ENCODE peak calls at places on chromosomes 3 and 15, in ten cellular contexts. R is colonic mucosa, T is fibroblast of villous mesenchyme, C is cardiac fibroblast, U is psoas muscle, Z is choroid plexus epithelial cell, L is HFF-Myc, F is MM.1S, Q is mammary epithelial cell, A is foreskin fibroblast. J is an unnamed sample.

GRCh38 chr3:72238341-72238740 is 453.4 kb upstream of the PROK2 start:
- DNase-seq in F (no peak), T (peak), U (no peak), Z (peak), C (no peak), R (no peak), A (peak), Q (no peak), L (no peak), J (no peak)

GRCh38 chr15:62672268-62672667 is 370.3 kb upstream of the TPM1 start:
- DNase-seq in C (peak), Q (no peak), T (peak), A (peak), R (no peak), U (no peak), L (peak), F (no peak), Z (no peak), J (no peak)

GRCh38 chr3:49456417-49456816 is 13.7 kb upstream of the DAG1 start:
- DNase-seq in T (no peak), Z (peak), L (no peak), F (no peak), A (no peak), Q (no peak), C (peak), U (no peak), R (no peak), J (no peak)

GRCh38 chr3:95810468-95810867 is 1003.9 kb upstream of the EPHA6 start:
- DNase-seq in L (no peak), A (peak), R (no peak), U (no peak), T (no peak), Q (no peak), Z (no peak), F (no peak), C (no peak), J (no peak)

GRCh38 chr15:63794271-63794670 is 39.5 kb downstream of the HERC1 start:
- DNase-seq in C (no peak), Z (no peak), T (no peak), Q (no peak), F (no peak), L (no peak), R (no peak), A (no peak), U (no peak), J (no peak)

GRCh38 chr3:28328188-28329151 is 20.1 kb upstream of the ZCWPW2 start:
- DNase-seq in Q (no peak), R (no peak), A (peak), F (peak), T (peak), U (no peak), Z (peak), L (no peak), C (peak), J (no peak)

GRCh38 chr3:38131621-38132369 is 5.1 kb downstream of the ACAA1 start:
- DNase-seq in A (peak), Z (peak), F (peak), R (peak), U (no peak), T (peak), L (no peak), Q (no peak), C (peak), J (no peak)

GRCh38 chr3:171789759-171790505 is 20.4 kb downstream of the PLD1 start:
- DNase-seq in T (no peak), U (no peak), C (no peak), R (no peak), F (no peak), A (no peak), L (no peak), Z (no peak), Q (peak), J (no peak)

GRCh38 chr15:89936051-89936792 is 23.5 kb upstream of the ARPIN start:
- DNase-seq in T (no peak), R (no peak), U (no peak), C (no peak), Q (no peak), L (no peak), A (no peak), Z (no peak), F (peak), J (no peak)

GRCh38 chr3:112056451-112056929 is 22.0 kb downstream of the TMPRSS7 start:
- DNase-seq in R (no peak), Q (peak), Z (peak), F (no peak), T (peak), U (no peak), L (peak), C (peak), A (peak), J (no peak)

GRCh38 chr15:72227192-72227586 is 3.8 kb downstream of the PKM start:
- DNase-seq in F (no peak), Z (peak), Q (peak), L (no peak), T (peak), A (peak), U (peak), C (peak), R (peak), J (peak)

GRCh38 chr3:152305075-152305474 is 36.3 kb downstream of the MBNL1 start:
- DNase-seq in C (no peak), F (no peak), T (no peak), Z (no peak), Q (no peak), A (no peak), L (no peak), R (no peak), U (no peak), J (no peak)

GRCh38 chr3:183295211-183295610 is 42.2 kb downstream of the B3GNT5 start:
- DNase-seq in C (peak), Q (peak), T (peak), L (no peak), R (no peak), U (peak), Z (peak), F (no peak), A (peak), J (peak)

GRCh38 chr3:54146383-54147239 is 24.3 kb downstream of the CACNA2D3 start:
- DNase-seq in T (peak), U (peak), F (peak), R (peak), C (no peak), L (no peak), Q (peak), A (peak), Z (no peak), J (no peak)

GRCh38 chr15:60137711-60138396 is 133.7 kb downstream of the FOXB1 start:
- DNase-seq in F (no peak), A (peak), T (no peak), U (no peak), L (no peak), Z (peak), R (no peak), C (peak), Q (peak), J (peak)

GRCh38 chr3:122890077-122890484 is 95.2 kb downstream of the SLC49A4 start:
- DNase-seq in C (peak), F (no peak), A (peak), R (no peak), Z (peak), T (peak), U (peak), Q (peak), L (peak), J (peak)

GRCh38 chr3:45455040-45455439 is 66.7 kb downstream of the LARS2 start:
- DNase-seq in L (no peak), R (no peak), T (no peak), Q (no peak), C (no peak), U (no peak), Z (no peak), A (no peak), F (no peak), J (no peak)

GRCh38 chr15:90412356-90413194 is 24.5 kb downstream of the IQGAP1 start:
- DNase-seq in C (peak), T (peak), L (peak), F (no peak), A (peak), Q (peak), Z (peak), U (no peak), R (peak), J (peak)

GRCh38 chr3:31695280-31696008 is 162.7 kb downstream of the STT3B start:
- DNase-seq in R (no peak), F (no peak), L (no peak), C (peak), Z (peak), U (no peak), A (no peak), T (no peak), Q (no peak), J (no peak)

GRCh38 chr15:63888823-63889222 is 55.1 kb upstream of the HERC1 start:
- DNase-seq in U (no peak), R (no peak), Q (no peak), F (no peak), C (no peak), A (no peak), Z (no peak), T (no peak), L (no peak), J (no peak)

GRCh38 chr3:8561365-8561764 is 59.7 kb downstream of the LMCD1 start:
- DNase-seq in L (no peak), C (peak), Z (peak), R (no peak), T (no peak), F (no peak), Q (no peak), A (no peak), U (peak), J (no peak)

GRCh38 chr15:68187559-68187958 is 17.6 kb downstream of the CALML4 start:
- DNase-seq in R (peak), U (no peak), Q (peak), Z (peak), C (peak), T (peak), A (peak), F (peak), L (peak), J (peak)

GRCh38 chr3:123331006-123331405 is 117.9 kb downstream of the ADCY5 start:
- DNase-seq in L (no peak), Q (no peak), C (no peak), T (no peak), F (no peak), U (no peak), R (no peak), Z (no peak), A (no peak), J (no peak)

GRCh38 chr15:62606376-62607164 is 436.0 kb upstream of the TPM1 start:
- DNase-seq in T (peak), U (no peak), F (no peak), L (peak), Q (peak), C (peak), A (peak), R (no peak), Z (peak), J (peak)

GRCh38 chr15:98455899-98456298 is 192.4 kb upstream of the IGF1R start:
- DNase-seq in R (no peak), Z (no peak), T (no peak), C (no peak), F (no peak), U (no peak), Q (peak), L (no peak), A (peak), J (no peak)

GRCh38 chr3:178558637-178559036 is 22.4 kb downstream of the KCNMB2 start:
- DNase-seq in F (no peak), C (no peak), L (no peak), U (no peak), R (no peak), T (no peak), Z (no peak), Q (no peak), A (no peak), J (no peak)

GRCh38 chr3:29515451-29515850 is 234.6 kb downstream of the RBMS3 start:
- DNase-seq in A (peak), R (no peak), C (peak), Q (peak), U (no peak), Z (peak), L (no peak), F (peak), T (no peak), J (no peak)

GRCh38 chr15:60704129-60704528 is 225.2 kb upstream of the ICE2 start:
- DNase-seq in F (no peak), T (no peak), U (no peak), Q (no peak), L (no peak), A (no peak), C (no peak), Z (no peak), R (no peak), J (no peak)

GRCh38 chr3:4644954-4645353 is 151.8 kb downstream of the ITPR1 start:
- DNase-seq in A (no peak), Z (peak), T (peak), L (no peak), U (no peak), Q (no peak), C (no peak), R (no peak), F (no peak), J (peak)

GRCh38 chr3:82940124-82940523 is 1178.7 kb upstream of the GBE1 start:
- DNase-seq in L (no peak), C (no peak), Z (no peak), F (no peak), T (no peak), Q (no peak), U (no peak), A (no peak), R (no peak), J (no peak)

GRCh38 chr3:143150076-143150475 is 30.5 kb downstream of the CHST2 start:
- DNase-seq in Z (no peak), F (no peak), R (no peak), U (no peak), C (no peak), Q (no peak), A (no peak), L (no peak), T (no peak), J (no peak)

GRCh38 chr15:88376574-88377174 is 90.5 kb downstream of the MRPL46 start:
- DNase-seq in Z (no peak), Q (peak), L (no peak), R (no peak), U (no peak), T (no peak), A (peak), F (no peak), C (peak), J (no peak)

GRCh38 chr3:115190747-115191146 is 43.7 kb upstream of the ZBTB20 start:
- DNase-seq in L (no peak), T (no peak), R (no peak), F (no peak), U (no peak), A (no peak), Q (no peak), C (no peak), Z (no peak), J (no peak)

GRCh38 chr3:10594915-10595314 is 89.5 kb upstream of the ATP2B2 start:
- DNase-seq in U (peak), C (peak), Q (peak), A (peak), F (peak), Z (peak), R (peak), T (peak), L (peak), J (peak)

GRCh38 chr3:11607816-11608215 is 35.9 kb downstream of the VGLL4 start:
- DNase-seq in F (no peak), U (no peak), Q (peak), C (peak), A (no peak), T (peak), Z (peak), L (no peak), R (no peak), J (no peak)

GRCh38 chr3:104805042-104805441 is 561.7 kb upstream of the ALCAM start:
- DNase-seq in U (no peak), Q (no peak), R (no peak), F (no peak), C (no peak), Z (no peak), L (no peak), A (no peak), T (no peak), J (no peak)

GRCh38 chr3:17912011-17912760 is 169.8 kb upstream of the TBC1D5 start:
- DNase-seq in C (no peak), A (no peak), R (no peak), Q (no peak), U (no peak), Z (no peak), L (no peak), F (no peak), T (no peak), J (no peak)
- H3K4me3 ChIP-seq in C (no peak), A (no peak), R (no peak), Q (no peak), U (no peak), Z (no peak), L (no peak), F (no peak), T (no peak), J (no peak)

DNA sequence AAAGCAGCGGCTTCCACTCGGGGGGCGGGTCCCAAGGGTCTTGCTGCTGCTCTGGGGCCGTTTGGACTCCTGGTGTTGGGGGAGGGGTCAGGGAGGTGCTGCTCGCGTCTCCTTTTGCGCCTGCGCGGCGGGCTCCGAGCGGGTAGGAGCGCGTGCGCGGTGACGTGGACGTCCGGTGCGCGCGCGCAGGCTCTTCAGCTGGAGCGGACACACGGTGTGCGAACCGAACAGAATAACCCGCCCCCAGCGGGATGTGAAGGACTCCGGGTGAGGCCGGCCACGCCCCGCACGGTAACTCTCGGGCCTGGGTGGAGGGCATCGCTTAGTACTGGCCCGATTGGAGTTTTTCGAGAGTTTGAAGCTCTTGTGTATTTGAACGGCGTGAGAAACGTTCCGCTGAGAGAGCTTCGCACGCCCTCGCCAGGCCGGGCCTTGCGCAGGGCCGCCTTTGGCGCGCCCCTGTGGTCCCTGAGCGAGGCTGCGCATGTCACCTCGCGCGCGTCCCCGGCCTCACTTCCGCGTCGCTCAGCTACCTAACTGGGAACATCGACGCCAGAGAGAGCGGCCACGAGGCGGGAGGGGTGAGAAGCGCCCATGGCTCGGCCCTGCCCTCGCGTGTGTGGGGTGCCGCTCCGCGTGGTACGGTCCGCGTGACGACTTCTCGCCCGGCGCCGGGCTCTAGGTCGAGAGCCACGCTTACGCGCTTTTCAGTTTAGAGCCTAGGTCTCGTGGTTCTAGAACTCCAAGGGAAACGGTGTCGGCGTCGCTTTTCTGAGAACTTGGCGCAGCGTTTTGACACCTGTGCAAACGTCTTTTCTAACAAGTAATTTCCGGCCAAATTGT is at the start of gene MGA:
- DNase-seq in R (peak), L (peak), Z (peak), U (peak), F (peak), T (peak), A (peak), Q (peak), C (peak), J (peak)
- TF ChIP-seq CTCF in R (no peak), L (no peak), Z (no peak), U (no peak), F (no peak), T (no peak), A (no peak), Q (no peak), C (no peak), J (peak)

GRCh38 chr3:39154323-39155021 is 1.1 kb upstream of the CSRNP1 start:
- DNase-seq in L (no peak), U (no peak), F (no peak), A (peak), C (peak), R (peak), T (no peak), Z (no peak), Q (no peak), J (no peak)
- H3K4me3 ChIP-seq in L (no peak), U (peak), F (no peak), A (no peak), C (no peak), R (no peak), T (peak), Z (no peak), Q (no peak), J (no peak)

GRCh38 chr3:119524931-119525662 is 26.8 kb downstream of the TIMMDC1 start:
- DNase-seq in C (peak), R (no peak), Z (peak), A (peak), Q (no peak), U (no peak), T (no peak), L (no peak), F (no peak), J (no peak)
- TF ChIP-seq CTCF in C (peak), R (no peak), Z (peak), A (peak), Q (no peak), U (peak), T (peak), L (no peak), F (peak), J (peak)

GRCh38 chr3:79604681-79605080 is 163.1 kb downstream of the ROBO1 start:
- DNase-seq in T (no peak), L (no peak), A (no peak), F (no peak), R (no peak), Z (peak), C (peak), Q (no peak), U (no peak), J (peak)
- H3K4me3 ChIP-seq in T (no peak), L (no peak), A (no peak), F (no peak), R (no peak), Z (no peak), C (no peak), Q (no peak), U (no peak), J (no peak)

DNA sequence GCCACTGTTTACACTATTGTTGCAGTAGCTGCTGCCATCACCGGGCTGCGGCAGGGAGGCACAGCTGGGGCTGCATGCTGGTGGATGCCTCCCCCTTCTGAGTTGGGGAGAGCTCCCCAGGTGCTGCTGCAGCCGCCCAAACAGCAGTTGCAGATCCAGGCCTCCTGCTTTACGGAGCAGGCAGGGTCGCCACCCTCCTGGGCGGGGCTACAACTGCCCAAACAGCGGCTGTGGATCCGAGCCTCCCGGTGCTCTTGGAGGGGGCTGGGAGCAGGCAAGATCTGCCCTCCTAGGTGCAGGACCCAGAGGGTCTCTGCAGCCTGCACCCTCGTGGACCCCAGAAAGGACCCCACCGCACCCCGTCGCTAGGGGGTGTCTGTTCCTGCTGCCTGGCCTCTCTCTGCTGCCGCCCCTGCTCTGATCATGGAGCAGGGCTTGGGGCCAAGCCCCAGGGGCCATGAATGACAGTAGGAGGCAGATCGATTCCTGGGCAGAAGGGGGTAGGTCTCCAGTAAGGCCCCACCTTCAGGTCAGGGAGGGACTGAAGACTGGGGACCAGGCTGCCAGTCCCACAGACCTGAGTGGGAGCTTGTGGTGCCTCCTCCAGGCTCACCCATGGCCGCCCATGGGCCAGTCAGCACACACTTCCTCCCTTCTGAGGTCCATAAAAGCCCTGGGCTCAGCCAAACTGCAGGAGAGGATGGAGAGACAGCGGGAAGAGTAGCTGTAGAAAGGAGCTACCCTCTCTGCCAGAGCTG is 4.5 kb upstream of the SKIC8 start:
- DNase-seq in Z (no peak), C (no peak), F (no peak), L (no peak), Q (no peak), R (no peak), A (no peak), T (no peak), U (no peak), J (no peak)
- TF ChIP-seq CTCF in Z (no peak), C (no peak), F (peak), L (no peak), Q (no peak), R (no peak), A (no peak), T (no peak), U (no peak), J (no peak)

DNA sequence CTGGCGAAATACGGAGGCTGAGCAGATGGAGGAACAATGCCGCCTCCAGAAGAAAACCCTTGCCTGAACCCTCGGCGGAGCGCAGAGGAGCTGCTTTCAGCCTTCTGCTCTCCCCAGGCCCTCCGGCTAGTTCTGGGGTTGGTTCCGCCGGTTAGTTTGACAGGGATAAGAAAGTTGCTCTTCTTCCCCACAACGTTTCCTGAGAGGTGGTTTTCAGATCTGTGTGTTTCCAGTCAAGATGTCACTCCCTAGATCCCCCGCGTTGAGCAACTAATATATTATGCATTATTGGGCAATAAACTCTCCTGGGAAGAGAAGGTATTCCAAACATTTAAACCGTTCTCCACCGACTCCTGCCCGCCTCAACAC is 551 bp downstream of the NLGN1 start:
- DNase-seq in Z (peak), R (no peak), L (no peak), T (peak), C (peak), F (no peak), Q (no peak), A (no peak), U (no peak), J (peak)
- H3K4me3 ChIP-seq in Z (peak), R (peak), L (peak), T (peak), C (peak), F (peak), Q (no peak), A (peak), U (peak), J (peak)

J was measured in astrocyte of the cerebellum.